ENCODE peak calls at places on chromosome 5, in nine cellular contexts. One of them, this sample, is unnamed.

GRCh38 chr5:99949969-99950524 is 585.1 kb upstream of the FAM174A start:
- DNase-seq in left colon: no peak
- DNase-seq in uterus: no peak
- DNase-seq in GM23248: no peak
- DNase-seq in CD4-positive, CD25-positive, alpha-beta regulatory T cell: no peak
- DNase-seq in heart right ventricle: no peak
- DNase-seq in NCI-H226: no peak
- DNase-seq in stimulated activated CD4-positive, alpha-beta T cell treated with anti-CD3 and anti-CD28 coated beads, Interleukin-2, amount 100 ng/mL, for 48 hours: no peak
- DNase-seq in C1 segment of cervical spinal cord: no peak
- DNase-seq in this sample: no peak

GRCh38 chr5:120254385-120254784 is 209.7 kb upstream of the PRR16 start:
- DNase-seq in left colon: no peak
- DNase-seq in CD4-positive, CD25-positive, alpha-beta regulatory T cell: no peak
- DNase-seq in heart right ventricle: no peak
- DNase-seq in stimulated activated CD4-positive, alpha-beta T cell treated with anti-CD3 and anti-CD28 coated beads, Interleukin-2, amount 100 ng/mL, for 48 hours: no peak
- DNase-seq in NCI-H226: peak; percentile 11
- DNase-seq in C1 segment of cervical spinal cord: no peak
- DNase-seq in GM23248: no peak
- DNase-seq in uterus: no peak
- DNase-seq in this sample: no peak

GRCh38 chr5:115616492-115616891 is 9.3 kb downstream of the TMED7 start:
- DNase-seq in NCI-H226: no peak
- DNase-seq in CD4-positive, CD25-positive, alpha-beta regulatory T cell: no peak
- DNase-seq in left colon: no peak
- DNase-seq in C1 segment of cervical spinal cord: no peak
- DNase-seq in stimulated activated CD4-positive, alpha-beta T cell treated with anti-CD3 and anti-CD28 coated beads, Interleukin-2, amount 100 ng/mL, for 48 hours: no peak
- DNase-seq in GM23248: no peak
- DNase-seq in heart right ventricle: no peak
- DNase-seq in uterus: no peak
- DNase-seq in this sample: no peak

GRCh38 chr5:158861366-158861765 is 238.3 kb downstream of the EBF1 start:
- DNase-seq in GM23248: no peak
- DNase-seq in heart right ventricle: no peak
- DNase-seq in stimulated activated CD4-positive, alpha-beta T cell treated with anti-CD3 and anti-CD28 coated beads, Interleukin-2, amount 100 ng/mL, for 48 hours: no peak
- DNase-seq in NCI-H226: no peak
- DNase-seq in uterus: no peak
- DNase-seq in C1 segment of cervical spinal cord: no peak
- DNase-seq in left colon: no peak
- DNase-seq in CD4-positive, CD25-positive, alpha-beta regulatory T cell: no peak
- DNase-seq in this sample: no peak

GRCh38 chr5:136192015-136192525 is 892 bp downstream of the SMIM32 start:
- DNase-seq in uterus: no peak
- DNase-seq in left colon: no peak
- DNase-seq in stimulated activated CD4-positive, alpha-beta T cell treated with anti-CD3 and anti-CD28 coated beads, Interleukin-2, amount 100 ng/mL, for 48 hours: no peak
- DNase-seq in CD4-positive, CD25-positive, alpha-beta regulatory T cell: no peak
- DNase-seq in GM23248: peak; percentile 42
- DNase-seq in C1 segment of cervical spinal cord: no peak
- DNase-seq in heart right ventricle: no peak
- DNase-seq in NCI-H226: no peak
- DNase-seq in this sample: no peak

GRCh38 chr5:149829954-149830353 is 99.8 kb downstream of the PPARGC1B start:
- DNase-seq in uterus: no peak
- DNase-seq in NCI-H226: no peak
- DNase-seq in left colon: no peak
- DNase-seq in CD4-positive, CD25-positive, alpha-beta regulatory T cell: peak; percentile 41
- DNase-seq in GM23248: no peak
- DNase-seq in C1 segment of cervical spinal cord: no peak
- DNase-seq in stimulated activated CD4-positive, alpha-beta T cell treated with anti-CD3 and anti-CD28 coated beads, Interleukin-2, amount 100 ng/mL, for 48 hours: no peak
- DNase-seq in heart right ventricle: no peak
- DNase-seq in this sample: no peak

GRCh38 chr5:1208221-1208742 is 6.9 kb downstream of the SLC6A19 start:
- DNase-seq in C1 segment of cervical spinal cord: no peak
- DNase-seq in CD4-positive, CD25-positive, alpha-beta regulatory T cell: no peak
- DNase-seq in NCI-H226: no peak
- DNase-seq in stimulated activated CD4-positive, alpha-beta T cell treated with anti-CD3 and anti-CD28 coated beads, Interleukin-2, amount 100 ng/mL, for 48 hours: no peak
- DNase-seq in left colon: no peak
- DNase-seq in uterus: no peak
- DNase-seq in GM23248: no peak
- DNase-seq in heart right ventricle: peak; percentile 9
- DNase-seq in this sample: no peak

GRCh38 chr5:177304392-177305119 is 957 bp downstream of the PRELID1 start:
- DNase-seq in GM23248: peak; percentile 52
- DNase-seq in NCI-H226: no peak
- DNase-seq in uterus: no peak
- DNase-seq in stimulated activated CD4-positive, alpha-beta T cell treated with anti-CD3 and anti-CD28 coated beads, Interleukin-2, amount 100 ng/mL, for 48 hours: no peak
- DNase-seq in CD4-positive, CD25-positive, alpha-beta regulatory T cell: peak; percentile 44
- DNase-seq in left colon: peak; percentile 88
- DNase-seq in C1 segment of cervical spinal cord: no peak
- DNase-seq in heart right ventricle: no peak
- DNase-seq in this sample: no peak

GRCh38 chr5:56094579-56095361 is 100.0 kb upstream of the IL6ST start:
- DNase-seq in stimulated activated CD4-positive, alpha-beta T cell treated with anti-CD3 and anti-CD28 coated beads, Interleukin-2, amount 100 ng/mL, for 48 hours: peak; percentile 49
- DNase-seq in uterus: no peak
- DNase-seq in GM23248: no peak
- DNase-seq in C1 segment of cervical spinal cord: no peak
- DNase-seq in left colon: no peak
- DNase-seq in heart right ventricle: no peak
- DNase-seq in NCI-H226: no peak
- DNase-seq in CD4-positive, CD25-positive, alpha-beta regulatory T cell: peak; percentile 68
- DNase-seq in this sample: no peak

GRCh38 chr5:154002093-154002492 is 36.6 kb downstream of the FAM114A2 start:
- DNase-seq in uterus: peak; percentile 42
- DNase-seq in NCI-H226: no peak
- DNase-seq in heart right ventricle: no peak
- DNase-seq in GM23248: peak; percentile 5
- DNase-seq in C1 segment of cervical spinal cord: no peak
- DNase-seq in left colon: no peak
- DNase-seq in stimulated activated CD4-positive, alpha-beta T cell treated with anti-CD3 and anti-CD28 coated beads, Interleukin-2, amount 100 ng/mL, for 48 hours: no peak
- DNase-seq in CD4-positive, CD25-positive, alpha-beta regulatory T cell: no peak
- DNase-seq in this sample: no peak

GRCh38 chr5:132184588-132184987 is 43.1 kb downstream of the P4HA2 start:
- DNase-seq in C1 segment of cervical spinal cord: no peak
- DNase-seq in heart right ventricle: no peak
- DNase-seq in stimulated activated CD4-positive, alpha-beta T cell treated with anti-CD3 and anti-CD28 coated beads, Interleukin-2, amount 100 ng/mL, for 48 hours: no peak
- DNase-seq in left colon: no peak
- DNase-seq in CD4-positive, CD25-positive, alpha-beta regulatory T cell: no peak
- DNase-seq in uterus: no peak
- DNase-seq in GM23248: no peak
- DNase-seq in NCI-H226: no peak
- DNase-seq in this sample: no peak

GRCh38 chr5:137306903-137307302 is 192.2 kb downstream of the SPOCK1 start:
- DNase-seq in left colon: no peak
- DNase-seq in heart right ventricle: no peak
- DNase-seq in GM23248: no peak
- DNase-seq in C1 segment of cervical spinal cord: no peak
- DNase-seq in uterus: no peak
- DNase-seq in CD4-positive, CD25-positive, alpha-beta regulatory T cell: no peak
- DNase-seq in stimulated activated CD4-positive, alpha-beta T cell treated with anti-CD3 and anti-CD28 coated beads, Interleukin-2, amount 100 ng/mL, for 48 hours: no peak
- DNase-seq in NCI-H226: no peak
- DNase-seq in this sample: no peak

GRCh38 chr5:102922839-102923477 is 167.9 kb downstream of the PAM start:
- DNase-seq in uterus: no peak
- DNase-seq in C1 segment of cervical spinal cord: no peak
- DNase-seq in stimulated activated CD4-positive, alpha-beta T cell treated with anti-CD3 and anti-CD28 coated beads, Interleukin-2, amount 100 ng/mL, for 48 hours: no peak
- DNase-seq in left colon: no peak
- DNase-seq in GM23248: no peak
- DNase-seq in heart right ventricle: no peak
- DNase-seq in CD4-positive, CD25-positive, alpha-beta regulatory T cell: no peak
- DNase-seq in NCI-H226: no peak
- DNase-seq in this sample: no peak

GRCh38 chr5:34452170-34452828 is 203.8 kb upstream of the RAI14 start:
- DNase-seq in stimulated activated CD4-positive, alpha-beta T cell treated with anti-CD3 and anti-CD28 coated beads, Interleukin-2, amount 100 ng/mL, for 48 hours: no peak
- DNase-seq in uterus: no peak
- DNase-seq in GM23248: peak; percentile 50
- DNase-seq in CD4-positive, CD25-positive, alpha-beta regulatory T cell: no peak
- DNase-seq in C1 segment of cervical spinal cord: no peak
- DNase-seq in left colon: no peak
- DNase-seq in heart right ventricle: no peak
- DNase-seq in NCI-H226: no peak
- DNase-seq in this sample: peak; percentile 28

GRCh38 chr5:39270172-39270848 is 50.9 kb upstream of the FYB1 start:
- DNase-seq in C1 segment of cervical spinal cord: no peak
- DNase-seq in stimulated activated CD4-positive, alpha-beta T cell treated with anti-CD3 and anti-CD28 coated beads, Interleukin-2, amount 100 ng/mL, for 48 hours: no peak
- DNase-seq in GM23248: peak; percentile 23
- DNase-seq in left colon: no peak
- DNase-seq in NCI-H226: peak; percentile 6
- DNase-seq in heart right ventricle: no peak
- DNase-seq in uterus: no peak
- DNase-seq in CD4-positive, CD25-positive, alpha-beta regulatory T cell: no peak
- DNase-seq in this sample: no peak

GRCh38 chr5:130055572-130055971 is 151.3 kb downstream of the CHSY3 start:
- DNase-seq in CD4-positive, CD25-positive, alpha-beta regulatory T cell: no peak
- DNase-seq in NCI-H226: no peak
- DNase-seq in C1 segment of cervical spinal cord: no peak
- DNase-seq in stimulated activated CD4-positive, alpha-beta T cell treated with anti-CD3 and anti-CD28 coated beads, Interleukin-2, amount 100 ng/mL, for 48 hours: no peak
- DNase-seq in heart right ventricle: no peak
- DNase-seq in GM23248: peak; percentile 28
- DNase-seq in left colon: no peak
- DNase-seq in uterus: no peak
- DNase-seq in this sample: peak; percentile 47

This sample was measured in AG08395.